ENCODE peak calls at places on chromosome 2, in nine cellular contexts. O, K, R, F, S, J, B, Y and T are unnamed samples.

GRCh38 chr2:69565431-69565839 is 78.1 kb downstream of the AAK1 start:
- DNase-seq in O (peak), K (peak), R (peak), F (no peak), S (peak), J (peak), B (peak), Y (peak), T (no peak)

GRCh38 chr2:232873292-232873908 is 3.3 kb downstream of the SNORC start:
- DNase-seq in O (peak), K (no peak), R (no peak), F (no peak), S (no peak), J (no peak), B (no peak), Y (no peak), T (no peak)

GRCh38 chr2:19419211-19419880 is 60.9 kb upstream of the OSR1 start:
- DNase-seq in O (no peak), K (no peak), R (no peak), F (no peak), S (no peak), J (no peak), B (no peak), Y (no peak), T (no peak)

GRCh38 chr2:103176289-103176915 is 414.6 kb downstream of the TMEM182 start:
- DNase-seq in O (no peak), K (no peak), R (no peak), F (no peak), S (no peak), J (no peak), B (peak), Y (no peak), T (no peak)

GRCh38 chr2:162022290-162022945 is 51.6 kb downstream of the DPP4 start:
- DNase-seq in O (no peak), K (no peak), R (no peak), F (no peak), S (no peak), J (no peak), B (no peak), Y (no peak), T (no peak)

GRCh38 chr2:42090216-42090615 is 42.4 kb downstream of the PKDCC start:
- DNase-seq in O (no peak), K (no peak), R (no peak), F (no peak), S (no peak), J (no peak), B (peak), Y (no peak), T (no peak)

GRCh38 chr2:176817061-176817565 is 395.5 kb upstream of the HNRNPA3 start:
- DNase-seq in O (peak), K (peak), R (no peak), F (no peak), S (no peak), J (no peak), B (peak), Y (no peak), T (no peak)

GRCh38 chr2:94767336-94767735 is 103.9 kb upstream of the TEKT4 start:
- DNase-seq in O (no peak), K (no peak), R (no peak), F (no peak), S (no peak), J (no peak), B (no peak), Y (no peak), T (no peak)

GRCh38 chr2:71478806-71479205 is 25.4 kb downstream of the DYSF start:
- DNase-seq in O (no peak), K (no peak), R (no peak), F (no peak), S (no peak), J (no peak), B (no peak), Y (no peak), T (no peak)

GRCh38 chr2:52936029-52936428 is 831.6 kb upstream of the CHAC2 start:
- DNase-seq in O (no peak), K (no peak), R (no peak), F (no peak), S (no peak), J (no peak), B (no peak), Y (no peak), T (no peak)

GRCh38 chr2:110993557-110994231 is 127.0 kb upstream of the BCL2L11 start:
- DNase-seq in O (no peak), K (no peak), R (peak), F (no peak), S (no peak), J (peak), B (no peak), Y (no peak), T (no peak)

GRCh38 chr2:127164761-127165538 is 55.1 kb downstream of the CYP27C1 start:
- DNase-seq in O (no peak), K (no peak), R (no peak), F (no peak), S (no peak), J (no peak), B (no peak), Y (no peak), T (no peak)

GRCh38 chr2:88048541-88048940 is 7.0 kb downstream of the KRCC1 start:
- DNase-seq in O (no peak), K (no peak), R (no peak), F (no peak), S (no peak), J (no peak), B (peak), Y (no peak), T (no peak)

GRCh38 chr2:171334171-171334570 is 99.6 kb downstream of the METTL8 start:
- DNase-seq in O (no peak), K (no peak), R (no peak), F (no peak), S (no peak), J (no peak), B (no peak), Y (no peak), T (no peak)

GRCh38 chr2:240467149-240467642 is 31.7 kb downstream of the GPC1 start:
- DNase-seq in O (no peak), K (no peak), R (peak), F (no peak), S (no peak), J (no peak), B (no peak), Y (no peak), T (no peak)

GRCh38 chr2:235129856-235130255 is 178.0 kb downstream of the SH3BP4 start:
- DNase-seq in O (no peak), K (no peak), R (no peak), F (peak), S (no peak), J (no peak), B (no peak), Y (no peak), T (no peak)

GRCh38 chr2:206084468-206084869 is 1.5 kb downstream of the INO80D start:
- DNase-seq in O (peak), K (peak), R (peak), F (peak), S (peak), J (no peak), B (peak), Y (no peak), T (no peak)

GRCh38 chr2:63743170-63743975 is 98.3 kb upstream of the UGP2 start:
- DNase-seq in O (no peak), K (no peak), R (no peak), F (no peak), S (no peak), J (no peak), B (peak), Y (no peak), T (no peak)

GRCh38 chr2:69253893-69254292 is 133.1 kb downstream of the GFPT1 start:
- DNase-seq in O (no peak), K (peak), R (peak), F (peak), S (no peak), J (no peak), B (no peak), Y (no peak), T (no peak)

GRCh38 chr2:230570987-230571386 is 141.7 kb upstream of the CAB39 start:
- DNase-seq in O (no peak), K (no peak), R (no peak), F (no peak), S (no peak), J (no peak), B (no peak), Y (no peak), T (no peak)

GRCh38 chr2:236259371-236259770 is 4.8 kb downstream of the ASB18 start:
- DNase-seq in O (no peak), K (no peak), R (no peak), F (no peak), S (no peak), J (no peak), B (no peak), Y (no peak), T (no peak)

GRCh38 chr2:215886026-215886425 is 127.3 kb downstream of the MREG start:
- DNase-seq in O (no peak), K (no peak), R (no peak), F (no peak), S (no peak), J (no peak), B (no peak), Y (no peak), T (no peak)

GRCh38 chr2:135997380-135997779 is 12.0 kb upstream of the DARS1 start:
- DNase-seq in O (peak), K (no peak), R (peak), F (no peak), S (no peak), J (no peak), B (peak), Y (no peak), T (no peak)

GRCh38 chr2:160317113-160318099 is 117.3 kb upstream of the ITGB6 start:
- DNase-seq in O (no peak), K (no peak), R (no peak), F (no peak), S (no peak), J (no peak), B (peak), Y (no peak), T (no peak)

GRCh38 chr2:62306751-62307468 is 111.0 kb downstream of the B3GNT2 start:
- DNase-seq in O (peak), K (no peak), R (peak), F (no peak), S (no peak), J (no peak), B (peak), Y (peak), T (no peak)

GRCh38 chr2:232203936-232204335 is 174.6 kb upstream of the ALPP start:
- DNase-seq in O (no peak), K (no peak), R (no peak), F (no peak), S (no peak), J (no peak), B (no peak), Y (no peak), T (no peak)

GRCh38 chr2:86512034-86512433 is 51.2 kb downstream of the CHMP3 start:
- DNase-seq in O (no peak), K (no peak), R (no peak), F (no peak), S (no peak), J (no peak), B (no peak), Y (no peak), T (no peak)

GRCh38 chr2:7510353-7510752 is 593.1 kb downstream of the RNF144A start:
- DNase-seq in O (no peak), K (no peak), R (no peak), F (no peak), S (no peak), J (no peak), B (no peak), Y (no peak), T (no peak)

GRCh38 chr2:216635701-216636541 is 2.7 kb downstream of the IGFBP2 start:
- DNase-seq in O (no peak), K (no peak), R (no peak), F (no peak), S (no peak), J (no peak), B (peak), Y (no peak), T (no peak)

GRCh38 chr2:11750422-11750821 is 4.0 kb downstream of the LPIN1 start:
- DNase-seq in O (no peak), K (no peak), R (no peak), F (no peak), S (no peak), J (no peak), B (no peak), Y (no peak), T (no peak)

GRCh38 chr2:47488870-47489584 is 86.1 kb downstream of the MSH2 start:
- DNase-seq in O (no peak), K (peak), R (peak), F (peak), S (no peak), J (no peak), B (no peak), Y (no peak), T (no peak)

GRCh38 chr2:9708683-9709538 is 78.1 kb upstream of the YWHAQ start:
- DNase-seq in O (no peak), K (no peak), R (peak), F (no peak), S (no peak), J (no peak), B (no peak), Y (no peak), T (no peak)

GRCh38 chr2:182367401-182367800 is 59.4 kb downstream of the PDE1A start:
- DNase-seq in O (no peak), K (no peak), R (no peak), F (no peak), S (no peak), J (no peak), B (no peak), Y (no peak), T (no peak)